ENCODE peak calls at places on chromosomes 13 and 19, in four cellular contexts. R is PC-3, V is Calu3, Q is upper lobe of right lung. S is an unnamed sample.

GRCh38 chr13:30404207-30404606 is 18.1 kb upstream of the UBE2L5 start:
- DNase-seq in R (no peak), V (no peak), Q (no peak), S (no peak)

GRCh38 chr19:15197275-15198005 is 3.4 kb downstream of the NOTCH3 start:
- DNase-seq in R (no peak), V (no peak), Q (no peak), S (no peak)

GRCh38 chr13:46516624-46517318 is 36.2 kb upstream of the LRCH1 start:
- DNase-seq in R (no peak), V (no peak), Q (no peak), S (no peak)

GRCh38 chr13:84431646-84432045 is 549.4 kb upstream of the SLITRK1 start:
- DNase-seq in R (no peak), V (no peak), Q (no peak), S (no peak)

GRCh38 chr13:110497003-110497402 is 64.5 kb downstream of the RAB20 start:
- DNase-seq in R (no peak), V (no peak), Q (no peak), S (no peak)

GRCh38 chr19:32138416-32138815 is 207.0 kb upstream of the ZNF507 start:
- DNase-seq in R (no peak), V (no peak), Q (no peak), S (no peak)

GRCh38 chr13:56510836-56511235 is 629.9 kb upstream of the PRR20A start:
- DNase-seq in R (no peak), V (no peak), Q (no peak), S (no peak)

GRCh38 chr13:107518780-107519179 is 696.6 kb downstream of the LIG4 start:
- DNase-seq in R (no peak), V (no peak), Q (no peak), S (no peak)

GRCh38 chr13:98504371-98504963 is 72.4 kb downstream of the STK24 start:
- DNase-seq in R (no peak), V (no peak), Q (peak), S (no peak)

GRCh38 chr19:45424191-45425058 is 708 bp upstream of the ERCC1 start:
- DNase-seq in R (peak), V (peak), Q (peak), S (no peak)

GRCh38 chr19:1284979-1285736 is 515 bp upstream of the EFNA2 start:
- DNase-seq in R (no peak), V (no peak), Q (no peak), S (no peak)
- TF ChIP-seq CTCF in R (no peak), V (no peak), Q (no peak), S (no peak)

GRCh38 chr13:62356977-62357376 is 941.3 kb upstream of the PCDH20 start:
- DNase-seq in R (no peak), V (no peak), Q (no peak), S (no peak)

GRCh38 chr13:62358646-62358932 is 942.9 kb upstream of the PCDH20 start:
- DNase-seq in R (no peak), V (no peak), Q (no peak), S (no peak)

GRCh38 chr13:62360609-62361008 is 945.0 kb upstream of the PCDH20 start:
- DNase-seq in R (no peak), V (no peak), Q (no peak), S (no peak)

GRCh38 chr13:62357887-62358645 is 942.4 kb upstream of the PCDH20 start:
- DNase-seq in R (peak), V (peak), Q (no peak), S (peak)
- TF ChIP-seq CTCF in R (peak), V (no peak), Q (no peak), S (peak)

GRCh38 chr13:61410669-61411297 is 4.9 kb downstream of the PCDH20 start:
- DNase-seq in R (peak), V (no peak), Q (no peak), S (no peak)
- TF ChIP-seq CTCF in R (peak), V (no peak), Q (peak), S (peak)

DNA sequence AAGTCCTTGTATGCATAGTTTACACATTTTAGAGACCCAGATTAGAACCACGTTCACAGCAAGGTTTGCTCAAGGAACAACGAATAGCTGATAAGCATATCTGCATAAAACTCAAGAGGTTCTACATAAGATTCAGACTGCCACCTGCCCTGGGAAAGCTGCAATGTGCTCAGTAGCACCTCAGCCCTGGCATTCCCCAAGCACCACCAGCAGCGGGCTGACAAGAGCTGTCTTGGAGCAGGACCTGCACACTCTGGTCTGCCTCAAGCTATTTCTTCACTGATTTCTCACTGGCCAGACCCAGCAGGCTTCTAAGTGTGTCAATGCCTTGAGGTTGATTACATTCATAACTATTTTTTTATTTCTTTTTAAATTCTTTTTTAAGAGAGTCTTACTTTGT is 65.8 kb upstream of the UQCRFS1 start:
- DNase-seq in R (no peak), V (no peak), Q (peak), S (no peak)
- TF ChIP-seq CTCF in R (no peak), V (no peak), Q (no peak), S (no peak)

DNA sequence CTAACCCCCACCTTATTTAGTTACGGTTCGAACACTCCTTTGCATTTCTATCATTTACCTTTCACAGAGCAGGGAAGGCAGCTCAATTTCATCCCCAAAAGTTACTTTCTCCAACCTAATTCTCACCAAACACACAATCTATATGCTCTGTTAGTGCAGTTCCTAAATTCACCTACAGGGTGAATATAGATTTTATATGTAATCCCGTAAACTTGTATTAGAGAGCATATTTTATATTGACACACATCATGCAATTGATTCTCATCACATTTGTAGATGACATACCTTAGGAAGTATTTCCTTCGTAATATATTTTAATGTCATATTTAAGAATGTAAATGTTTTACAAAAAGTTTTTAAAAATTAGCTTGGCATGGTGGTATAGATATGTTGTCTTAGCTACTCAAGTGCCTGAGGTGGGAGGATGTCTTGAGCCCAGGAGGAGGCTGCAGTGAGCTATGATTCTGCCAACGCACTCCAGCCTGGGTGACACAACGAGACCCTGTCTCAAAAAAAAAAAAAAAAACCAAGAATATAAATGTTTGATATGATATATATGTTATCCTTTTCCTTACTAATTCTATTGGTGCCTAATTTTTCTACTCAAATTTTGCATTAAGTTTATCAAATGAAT is 57.3 kb upstream of the TNFRSF19 start:
- DNase-seq in R (peak), V (no peak), Q (no peak), S (no peak)
- TF ChIP-seq CTCF in R (peak), V (no peak), Q (peak), S (peak)

GRCh38 chr19:13825489-13826475 is 30.5 kb downstream of the ZSWIM4 start:
- DNase-seq in R (peak), V (no peak), Q (no peak), S (no peak)

GRCh38 chr19:13823256-13823655 is 28.0 kb downstream of the ZSWIM4 start:
- DNase-seq in R (no peak), V (no peak), Q (no peak), S (no peak)

GRCh38 chr19:13824703-13825102 is 29.5 kb downstream of the ZSWIM4 start:
- DNase-seq in R (no peak), V (no peak), Q (no peak), S (no peak)

GRCh38 chr19:13821292-13821691 is 26.0 kb downstream of the ZSWIM4 start:
- DNase-seq in R (no peak), V (no peak), Q (no peak), S (no peak)

DNA sequence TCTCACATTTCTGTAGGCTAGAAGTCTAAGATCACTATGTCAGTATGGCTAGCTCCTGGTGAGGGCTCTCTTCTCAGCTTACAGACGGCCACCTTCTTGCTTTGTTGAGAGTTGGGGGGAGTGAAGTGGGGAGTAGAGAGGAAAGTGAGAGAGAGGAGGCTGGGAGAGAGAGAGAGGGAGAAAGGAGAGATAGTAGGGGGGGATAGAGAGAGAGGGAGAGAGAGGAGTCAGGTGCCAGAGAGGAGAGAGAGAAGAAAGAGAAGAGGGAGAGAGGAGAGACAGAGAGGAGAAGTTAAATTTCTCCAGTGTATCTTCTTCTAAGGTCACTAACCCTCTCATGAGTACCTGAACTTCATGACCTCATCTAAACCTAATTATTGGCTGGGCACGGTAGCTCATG is 28.7 kb downstream of the ZSWIM4 start:
- DNase-seq in R (no peak), V (no peak), Q (no peak), S (no peak)
- TF ChIP-seq CTCF in R (no peak), V (no peak), Q (no peak), S (no peak)

DNA sequence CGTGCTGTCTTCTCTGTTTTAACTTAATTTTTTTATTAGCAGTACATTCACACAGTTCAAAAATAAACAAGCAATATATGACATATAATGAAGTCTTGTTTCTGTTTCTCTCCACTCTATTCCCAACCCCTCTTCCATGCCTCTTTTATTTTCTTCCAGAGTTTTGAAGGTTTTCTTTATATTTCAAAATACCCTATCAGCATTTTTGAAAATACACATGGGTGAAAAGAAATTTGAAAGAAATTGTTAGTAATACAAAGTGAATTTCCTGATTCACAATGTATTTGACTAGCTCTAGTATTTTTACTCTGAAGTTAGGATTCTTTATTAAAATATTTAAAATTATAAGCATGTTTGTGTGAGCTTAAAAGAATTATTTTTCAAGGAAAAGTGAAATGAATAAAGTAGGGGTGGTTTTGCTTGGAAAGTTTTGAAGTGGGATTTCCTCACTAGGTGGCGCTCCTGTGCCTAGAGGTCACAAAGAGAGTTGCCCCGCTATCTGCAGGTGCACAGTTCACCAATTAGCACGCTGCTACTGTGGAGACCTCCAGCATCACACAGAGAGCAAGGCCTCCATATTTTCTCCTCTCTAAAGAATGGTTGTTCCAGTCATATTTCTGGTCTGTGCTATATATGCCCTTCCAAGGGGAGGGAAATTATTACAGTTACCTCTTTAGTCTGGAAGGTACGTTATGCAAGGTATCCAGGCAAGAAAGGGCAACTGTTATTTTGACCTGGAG is 37.6 kb downstream of the SOX21 start:
- DNase-seq in R (peak), V (peak), Q (no peak), S (peak)
- TF ChIP-seq CTCF in R (peak), V (no peak), Q (peak), S (peak)